ENCODE peak calls at places on chromosomes 4 and X, in five cellular contexts. One of them, this sample, is unnamed.

GRCh38 chr4:113407409-113407808 is 354.1 kb downstream of the CAMK2D start:
- DNase-seq in stimulated activated CD8-positive, alpha-beta memory T cell treated with anti-CD3 and anti-CD28 coated beads, Interleukin-4, amount 100 ng/mL, for 1 hour: no peak
- DNase-seq in CD8-positive, alpha-beta T cell: no peak
- DNase-seq in D341Med: no peak
- DNase-seq in putamen: no peak
- DNase-seq in this sample: no peak

GRCh38 chr4:111937368-111937767 is 207.9 kb upstream of the FAM241A start:
- DNase-seq in stimulated activated CD8-positive, alpha-beta memory T cell treated with anti-CD3 and anti-CD28 coated beads, Interleukin-4, amount 100 ng/mL, for 1 hour: no peak
- DNase-seq in CD8-positive, alpha-beta T cell: no peak
- DNase-seq in D341Med: peak
- DNase-seq in putamen: peak
- DNase-seq in this sample: no peak

GRCh38 chr4:40736910-40737309 is 12.8 kb upstream of the NSUN7 start:
- DNase-seq in stimulated activated CD8-positive, alpha-beta memory T cell treated with anti-CD3 and anti-CD28 coated beads, Interleukin-4, amount 100 ng/mL, for 1 hour: no peak
- DNase-seq in CD8-positive, alpha-beta T cell: no peak
- DNase-seq in D341Med: peak
- DNase-seq in putamen: peak
- DNase-seq in this sample: no peak

GRCh38 chr4:87123241-87123640 is 97.2 kb downstream of the KLHL8 start:
- DNase-seq in stimulated activated CD8-positive, alpha-beta memory T cell treated with anti-CD3 and anti-CD28 coated beads, Interleukin-4, amount 100 ng/mL, for 1 hour: no peak
- DNase-seq in CD8-positive, alpha-beta T cell: no peak
- DNase-seq in D341Med: no peak
- DNase-seq in putamen: no peak
- DNase-seq in this sample: no peak

GRCh38 chrX:150512426-150512825 is 56.0 kb upstream of the MTM1 start:
- DNase-seq in stimulated activated CD8-positive, alpha-beta memory T cell treated with anti-CD3 and anti-CD28 coated beads, Interleukin-4, amount 100 ng/mL, for 1 hour: no peak
- DNase-seq in CD8-positive, alpha-beta T cell: no peak
- DNase-seq in D341Med: no peak
- DNase-seq in putamen: no peak
- DNase-seq in this sample: no peak

GRCh38 chrX:135484636-135485289 is 35.7 kb upstream of the INTS6L start:
- DNase-seq in stimulated activated CD8-positive, alpha-beta memory T cell treated with anti-CD3 and anti-CD28 coated beads, Interleukin-4, amount 100 ng/mL, for 1 hour: no peak
- DNase-seq in CD8-positive, alpha-beta T cell: no peak
- DNase-seq in D341Med: peak
- DNase-seq in putamen: peak
- DNase-seq in this sample: no peak

GRCh38 chrX:130330706-130331105 is 9.0 kb upstream of the SLC25A14 start:
- DNase-seq in stimulated activated CD8-positive, alpha-beta memory T cell treated with anti-CD3 and anti-CD28 coated beads, Interleukin-4, amount 100 ng/mL, for 1 hour: no peak
- DNase-seq in CD8-positive, alpha-beta T cell: peak
- DNase-seq in D341Med: peak
- DNase-seq in putamen: no peak
- DNase-seq in this sample: peak

GRCh38 chr4:27062256-27062655 is 201.6 kb downstream of the STIM2 start:
- DNase-seq in stimulated activated CD8-positive, alpha-beta memory T cell treated with anti-CD3 and anti-CD28 coated beads, Interleukin-4, amount 100 ng/mL, for 1 hour: no peak
- DNase-seq in CD8-positive, alpha-beta T cell: no peak
- DNase-seq in D341Med: no peak
- DNase-seq in putamen: no peak
- DNase-seq in this sample: no peak

GRCh38 chr4:85650908-85651307 is 176.0 kb downstream of the ARHGAP24 start:
- DNase-seq in stimulated activated CD8-positive, alpha-beta memory T cell treated with anti-CD3 and anti-CD28 coated beads, Interleukin-4, amount 100 ng/mL, for 1 hour: no peak
- DNase-seq in CD8-positive, alpha-beta T cell: no peak
- DNase-seq in D341Med: no peak
- DNase-seq in putamen: no peak
- DNase-seq in this sample: no peak